ENCODE peak calls at places on chromosomes 4 and X, in ten cellular contexts. C is fibroblast of lung, U is NCI-H526 treated with DMSO at 0.1 percent for 48 hours, N is Right ventricle myocardium superior, Z is NCI-H1092 treated with DMSO at 0.1 percent for 48 hours, F is fibroblast of mammary gland, I is head of caudate nucleus, J is psoas muscle, A is M059J, V is mucosa of gallbladder. H is an unnamed sample.

GRCh38 chr4:89129080-89129640 is 17.8 kb downstream of the TIGD2 start:
- DNase-seq in I (no peak), A (peak; percentile 74), J (no peak), N (no peak), U (no peak), V (no peak), C (peak; percentile 62), Z (no peak), F (no peak), H (no peak)

GRCh38 chrX:24395775-24396174 is 35.3 kb downstream of the SUPT20HL1 start:
- DNase-seq in V (peak; percentile 63), J (no peak), F (peak; percentile 84), C (peak; percentile 77), A (peak; percentile 75), Z (peak; percentile 76), I (peak; percentile 4), U (peak; percentile 43), N (no peak), H (peak; percentile 77)

GRCh38 chrX:71144651-71145050 is at the start of gene NLGN3:
- DNase-seq in U (no peak), F (no peak), C (peak; percentile 0), J (no peak), V (no peak), Z (no peak), A (no peak), N (no peak), I (peak; percentile 20), H (peak; percentile 14)

GRCh38 chr4:127975121-127975770 is 10.0 kb downstream of the ABHD18 start:
- DNase-seq in Z (peak; percentile 4), J (no peak), I (no peak), U (no peak), V (no peak), N (no peak), C (peak; percentile 78), A (peak; percentile 9), F (peak; percentile 77), H (no peak)

GRCh38 chr4:167581449-167581965 is 347.2 kb upstream of the SPOCK3 start:
- DNase-seq in U (no peak), C (no peak), N (no peak), V (no peak), J (no peak), I (no peak), A (no peak), F (no peak), Z (no peak), H (no peak)

GRCh38 chr4:176902710-176903323 is 110.1 kb upstream of the VEGFC start:
- DNase-seq in C (peak; percentile 85), F (peak; percentile 94), I (no peak), J (no peak), U (no peak), N (no peak), A (peak; percentile 90), Z (no peak), V (no peak), H (no peak)

GRCh38 chr4:12889054-12889453 is 595.1 kb downstream of the RAB28 start:
- DNase-seq in U (no peak), V (no peak), J (no peak), N (no peak), C (no peak), I (no peak), F (peak; percentile 34), A (peak; percentile 55), Z (no peak), H (no peak)

GRCh38 chr4:75056277-75056676 is 123.4 kb downstream of the PARM1 start:
- DNase-seq in F (no peak), J (no peak), A (no peak), I (no peak), Z (no peak), V (no peak), U (no peak), N (no peak), C (no peak), H (no peak)

GRCh38 chr4:173212379-173212778 is 43.8 kb downstream of the GALNT7 start:
- DNase-seq in I (no peak), V (no peak), U (no peak), N (no peak), C (no peak), Z (no peak), J (no peak), F (no peak), A (peak; percentile 40), H (no peak)

GRCh38 chr4:2412534-2412884 is 5.9 kb downstream of the ZFYVE28 start:
- DNase-seq in N (no peak), J (no peak), Z (no peak), F (no peak), A (no peak), U (no peak), V (peak; percentile 54), C (no peak), I (no peak), H (no peak)

GRCh38 chr4:165398570-165398969 is 19.8 kb downstream of the CPE start:
- DNase-seq in A (peak; percentile 20), F (peak; percentile 54), U (no peak), J (no peak), Z (peak; percentile 99), C (peak; percentile 42), V (no peak), I (peak; percentile 36), N (no peak), H (peak; percentile 91)

GRCh38 chrX:56765816-56766553 is 36.9 kb downstream of the NBDY start:
- DNase-seq in I (no peak), V (no peak), U (no peak), C (no peak), A (no peak), Z (no peak), F (peak; percentile 45), J (no peak), N (no peak), H (no peak)

GRCh38 chrX:109992203-109992602 is 10.7 kb upstream of the TMEM164 start:
- DNase-seq in C (no peak), V (no peak), Z (no peak), U (no peak), I (no peak), A (no peak), N (no peak), J (no peak), F (no peak), H (no peak)

GRCh38 chr4:152021788-152022438 is 261.1 kb upstream of the GATB start:
- DNase-seq in N (peak; percentile 82), Z (no peak), V (no peak), F (no peak), J (no peak), U (no peak), I (peak; percentile 94), C (no peak), A (no peak), H (no peak)

GRCh38 chrX:107273795-107274194 is 67.4 kb downstream of the DNAAF6 start:
- DNase-seq in V (no peak), I (no peak), A (no peak), U (no peak), J (no peak), N (no peak), Z (no peak), F (no peak), C (no peak), H (no peak)

GRCh38 chr4:76354517-76355473 is 48.3 kb downstream of the STBD1 start:
- DNase-seq in U (no peak), J (no peak), Z (no peak), I (no peak), A (no peak), C (no peak), V (no peak), N (no peak), F (no peak), H (no peak)

GRCh38 chrX:104618106-104618895 is 52.3 kb downstream of the IL1RAPL2 start:
- DNase-seq in A (peak; percentile 1), I (no peak), C (no peak), J (no peak), U (no peak), V (no peak), F (no peak), N (no peak), Z (no peak), H (no peak)

GRCh38 chr4:98516441-98517323 is 141.7 kb downstream of the TSPAN5 start:
- DNase-seq in Z (no peak), C (peak; percentile 50), A (peak; percentile 45), N (no peak), J (no peak), F (peak; percentile 86), V (no peak), I (no peak), U (peak; percentile 23), H (no peak)

GRCh38 chr4:108465886-108466491 is 154.4 kb upstream of the RPL34 start:
- DNase-seq in I (no peak), Z (no peak), N (no peak), U (no peak), V (no peak), C (no peak), F (no peak), J (no peak), A (peak; percentile 39), H (no peak)

GRCh38 chr4:6427439-6428090 is 44.8 kb downstream of the PPP2R2C start:
- DNase-seq in A (no peak), U (no peak), F (no peak), I (no peak), C (no peak), Z (peak; percentile 29), J (no peak), N (no peak), V (no peak), H (no peak)

GRCh38 chrX:91080822-91081221 is 353.8 kb upstream of the PABPC5 start:
- DNase-seq in U (no peak), J (no peak), N (no peak), A (no peak), F (no peak), C (no peak), Z (no peak), I (no peak), V (no peak), H (no peak)

GRCh38 chrX:107676559-107677378 is 48.5 kb downstream of the PRPS1 start:
- DNase-seq in F (peak; percentile 97), V (peak; percentile 85), N (peak; percentile 91), Z (no peak), A (peak; percentile 96), I (peak; percentile 16), U (peak; percentile 16), J (peak; percentile 93), C (peak; percentile 97), H (peak; percentile 68)

GRCh38 chrX:108419401-108419800 is 18.8 kb downstream of the COL4A6 start:
- DNase-seq in U (no peak), V (no peak), F (no peak), C (no peak), I (no peak), J (no peak), N (no peak), Z (no peak), A (no peak), H (no peak)

GRCh38 chrX:136933617-136934145 is 53.2 kb upstream of the RBMX start:
- DNase-seq in A (no peak), C (peak; percentile 3), U (no peak), F (no peak), Z (no peak), J (no peak), N (no peak), V (no peak), I (no peak), H (no peak)

GRCh38 chr4:184039963-184040383 is 134.9 kb downstream of the STOX2 start:
- DNase-seq in J (no peak), V (no peak), N (no peak), I (no peak), C (peak; percentile 19), F (peak; percentile 3), U (no peak), Z (no peak), A (no peak), H (no peak)

GRCh38 chrX:102976290-102976689 is 39.2 kb downstream of the RAB40AL start:
- DNase-seq in V (no peak), C (no peak), F (peak; percentile 8), A (peak; percentile 57), J (no peak), U (no peak), I (no peak), N (no peak), Z (no peak), H (no peak)

GRCh38 chr4:93788712-93789111 is 39.8 kb upstream of the ATOH1 start:
- DNase-seq in U (no peak), C (peak; percentile 39), I (no peak), Z (no peak), A (peak; percentile 12), N (no peak), F (peak; percentile 9), V (no peak), J (no peak), H (no peak)

GRCh38 chr4:6229095-6229494 is 28.7 kb upstream of the JAKMIP1 start:
- DNase-seq in V (no peak), F (no peak), C (no peak), J (no peak), A (no peak), N (no peak), I (peak; percentile 60), U (no peak), Z (peak; percentile 92), H (no peak)

H was measured in NCI-H2227 treated with DMSO at 0.1 percent for 48 hours.